ENCODE peak calls at places on chromosomes 7 and 10, in six cellular contexts. One of them, this sample, is unnamed.
A peak's percentile ranks its signal among the peaks of the same experiment; 100 is the strongest.

GRCh38 chr7:153886506-153887391 is 165.4 kb upstream of the DPP6 start:
- DNase-seq in OCI-LY7: no peak
- DNase-seq in lower lobe of right lung: no peak
- DNase-seq in transverse colon: no peak
- DNase-seq in MM.1S: no peak
- DNase-seq in testis: peak; percentile 86
- DNase-seq in this sample: no peak

GRCh38 chr7:128458956-128459355 is 3.3 kb downstream of the HILPDA start:
- DNase-seq in OCI-LY7: no peak
- DNase-seq in lower lobe of right lung: no peak
- DNase-seq in transverse colon: no peak
- DNase-seq in MM.1S: no peak
- DNase-seq in testis: no peak
- DNase-seq in this sample: peak; percentile 47

GRCh38 chr10:5369362-5370158 is 4.8 kb downstream of the UCN3 start:
- DNase-seq in OCI-LY7: no peak
- DNase-seq in lower lobe of right lung: no peak
- DNase-seq in transverse colon: no peak
- DNase-seq in MM.1S: no peak
- DNase-seq in testis: peak; percentile 40
- DNase-seq in this sample: no peak

GRCh38 chr10:126252884-126253612 is 135.2 kb downstream of the ADAM12 start:
- DNase-seq in OCI-LY7: no peak
- DNase-seq in lower lobe of right lung: no peak
- DNase-seq in transverse colon: no peak
- DNase-seq in MM.1S: no peak
- DNase-seq in testis: peak; percentile 42
- DNase-seq in this sample: no peak

GRCh38 chr10:58631715-58632114 is 119.0 kb downstream of the BICC1 start:
- DNase-seq in OCI-LY7: no peak
- DNase-seq in lower lobe of right lung: no peak
- DNase-seq in transverse colon: no peak
- DNase-seq in MM.1S: no peak
- DNase-seq in testis: no peak
- DNase-seq in this sample: no peak

GRCh38 chr10:14358886-14359573 is 28.3 kb upstream of the FRMD4A start:
- DNase-seq in OCI-LY7: no peak
- DNase-seq in lower lobe of right lung: no peak
- DNase-seq in transverse colon: no peak
- DNase-seq in MM.1S: no peak
- DNase-seq in testis: no peak
- DNase-seq in this sample: no peak

GRCh38 chr10:101226506-101226887 is 2.8 kb downstream of the LBX1 start:
- DNase-seq in OCI-LY7: no peak
- DNase-seq in lower lobe of right lung: no peak
- DNase-seq in transverse colon: no peak
- DNase-seq in MM.1S: peak; percentile 56
- DNase-seq in testis: no peak
- DNase-seq in this sample: peak; percentile 73

GRCh38 chr7:115782716-115783460 is 247.7 kb downstream of the TFEC start:
- DNase-seq in OCI-LY7: no peak
- DNase-seq in lower lobe of right lung: no peak
- DNase-seq in transverse colon: no peak
- DNase-seq in MM.1S: no peak
- DNase-seq in testis: no peak
- DNase-seq in this sample: no peak

GRCh38 chr10:115167716-115168115 is 74.6 kb downstream of the ATRNL1 start:
- DNase-seq in OCI-LY7: no peak
- DNase-seq in lower lobe of right lung: no peak
- DNase-seq in transverse colon: no peak
- DNase-seq in MM.1S: no peak
- DNase-seq in testis: no peak
- DNase-seq in this sample: no peak

GRCh38 chr7:47482013-47482761 is 99.7 kb downstream of the TNS3 start:
- DNase-seq in OCI-LY7: no peak
- DNase-seq in lower lobe of right lung: no peak
- DNase-seq in transverse colon: no peak
- DNase-seq in MM.1S: peak; percentile 71
- DNase-seq in testis: peak; percentile 53
- DNase-seq in this sample: peak; percentile 36

GRCh38 chr10:13709931-13710690 is 123.3 kb downstream of the PRPF18 start:
- DNase-seq in OCI-LY7: no peak
- DNase-seq in lower lobe of right lung: no peak
- DNase-seq in transverse colon: no peak
- DNase-seq in MM.1S: no peak
- DNase-seq in testis: no peak
- DNase-seq in this sample: no peak

GRCh38 chr7:47670738-47671137 is 88.8 kb upstream of the TNS3 start:
- DNase-seq in OCI-LY7: peak; percentile 99
- DNase-seq in lower lobe of right lung: no peak
- DNase-seq in transverse colon: peak; percentile 70
- DNase-seq in MM.1S: peak; percentile 98
- DNase-seq in testis: no peak
- DNase-seq in this sample: peak; percentile 70

GRCh38 chr7:90210925-90211324 is 615 bp upstream of the STEAP2 start:
- DNase-seq in OCI-LY7: no peak
- DNase-seq in lower lobe of right lung: no peak
- DNase-seq in transverse colon: no peak
- DNase-seq in MM.1S: no peak
- DNase-seq in testis: peak; percentile 16
- DNase-seq in this sample: peak; percentile 24

GRCh38 chr10:17682236-17682946 is 38.4 kb downstream of the STAM start:
- DNase-seq in OCI-LY7: no peak
- DNase-seq in lower lobe of right lung: no peak
- DNase-seq in transverse colon: no peak
- DNase-seq in MM.1S: peak; percentile 15
- DNase-seq in testis: no peak
- DNase-seq in this sample: no peak

GRCh38 chr7:151207315-151207714 is 3.0 kb downstream of the H2BK1 start:
- DNase-seq in OCI-LY7: no peak
- DNase-seq in lower lobe of right lung: no peak
- DNase-seq in transverse colon: no peak
- DNase-seq in MM.1S: no peak
- DNase-seq in testis: no peak
- DNase-seq in this sample: no peak

GRCh38 chr10:1824928-1825327 is 87.6 kb upstream of the ADARB2 start:
- DNase-seq in OCI-LY7: peak; percentile 85
- DNase-seq in lower lobe of right lung: no peak
- DNase-seq in transverse colon: no peak
- DNase-seq in MM.1S: peak; percentile 15
- DNase-seq in testis: no peak
- DNase-seq in this sample: no peak

GRCh38 chr10:21292763-21293517 is 232.5 kb downstream of the SKIDA1 start:
- DNase-seq in OCI-LY7: no peak
- DNase-seq in lower lobe of right lung: peak; percentile 52
- DNase-seq in transverse colon: peak; percentile 13
- DNase-seq in MM.1S: no peak
- DNase-seq in testis: peak; percentile 79
- DNase-seq in this sample: no peak

GRCh38 chr7:1850111-1850975 is 180.3 kb downstream of the ELFN1 start:
- DNase-seq in OCI-LY7: no peak
- DNase-seq in lower lobe of right lung: peak; percentile 34
- DNase-seq in transverse colon: no peak
- DNase-seq in MM.1S: no peak
- DNase-seq in testis: no peak
- DNase-seq in this sample: no peak

GRCh38 chr7:156820445-156821063 is 72.4 kb downstream of the LMBR1 start:
- DNase-seq in OCI-LY7: no peak
- DNase-seq in lower lobe of right lung: no peak
- DNase-seq in transverse colon: no peak
- DNase-seq in MM.1S: peak; percentile 22
- DNase-seq in testis: no peak
- DNase-seq in this sample: no peak
- TF ChIP-seq CTCF in OCI-LY7: peak; percentile 75
- TF ChIP-seq CTCF in lower lobe of right lung: no peak
- TF ChIP-seq CTCF in transverse colon: no peak
- TF ChIP-seq CTCF in MM.1S: peak; percentile 40
- TF ChIP-seq CTCF in testis: no peak
- TF ChIP-seq CTCF in this sample: peak; percentile 25

GRCh38 chr10:52664629-52665028 is 108.0 kb downstream of the MBL2 start:
- DNase-seq in OCI-LY7: no peak
- DNase-seq in lower lobe of right lung: no peak
- DNase-seq in transverse colon: no peak
- DNase-seq in MM.1S: no peak
- DNase-seq in testis: no peak
- DNase-seq in this sample: no peak
- TF ChIP-seq CTCF in OCI-LY7: no peak
- TF ChIP-seq CTCF in lower lobe of right lung: no peak
- TF ChIP-seq CTCF in transverse colon: no peak
- TF ChIP-seq CTCF in MM.1S: no peak
- TF ChIP-seq CTCF in testis: no peak
- TF ChIP-seq CTCF in this sample: no peak

GRCh38 chr7:44223362-44224114 is 22.8 kb downstream of the YKT6 start:
- DNase-seq in OCI-LY7: no peak
- DNase-seq in lower lobe of right lung: peak; percentile 10
- DNase-seq in transverse colon: no peak
- DNase-seq in MM.1S: no peak
- DNase-seq in testis: no peak
- DNase-seq in this sample: no peak
- TF ChIP-seq CTCF in OCI-LY7: no peak
- TF ChIP-seq CTCF in lower lobe of right lung: no peak
- TF ChIP-seq CTCF in transverse colon: no peak
- TF ChIP-seq CTCF in MM.1S: no peak
- TF ChIP-seq CTCF in testis: no peak
- TF ChIP-seq CTCF in this sample: no peak

DNA sequence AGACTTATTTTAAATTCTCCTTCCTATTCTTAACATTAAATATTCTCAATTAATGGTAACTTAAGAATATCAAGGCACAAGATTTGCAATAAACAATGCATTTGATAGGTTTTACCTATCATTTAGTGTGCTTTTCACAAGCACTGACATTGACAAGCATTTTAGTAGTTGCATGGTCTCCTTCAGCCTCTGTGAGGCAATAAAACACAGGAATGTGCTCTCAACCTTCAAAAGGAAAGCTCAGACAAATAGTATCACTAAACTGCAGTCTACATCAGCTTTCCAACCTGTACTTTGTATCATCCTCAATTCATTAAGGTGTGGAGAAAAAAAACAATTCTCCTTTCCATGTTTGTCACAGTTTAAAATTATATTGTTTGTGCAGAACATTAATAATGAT is 51.1 kb upstream of the TSPAN13 start:
- DNase-seq in OCI-LY7: no peak
- DNase-seq in lower lobe of right lung: no peak
- DNase-seq in transverse colon: no peak
- DNase-seq in MM.1S: no peak
- DNase-seq in testis: no peak
- DNase-seq in this sample: no peak
- TF ChIP-seq CTCF in OCI-LY7: no peak
- TF ChIP-seq CTCF in lower lobe of right lung: no peak
- TF ChIP-seq CTCF in transverse colon: no peak
- TF ChIP-seq CTCF in MM.1S: no peak
- TF ChIP-seq CTCF in testis: no peak
- TF ChIP-seq CTCF in this sample: no peak